ENCODE peak calls at places on chromosomes 1 and 21, in ten cellular contexts. N is RCC 7860; Q is IMR-90; E is mucosa of gallbladder; F is NCI-H1092; C is lower leg skin; U is astrocyte of the cerebellum; P is CD4-positive, alpha-beta T cell; K is stimulated activated CD8-positive, alpha-beta memory T cell treated with anti-CD3 and anti-CD28 coated beads, Interleukin-4, amount 100 ng/mL, for 24 hours; M is cardiac muscle cell. T is an unnamed sample.

GRCh38 chr1:26307363-26307781 is 936 bp upstream of the UBXN11 start:
- DNase-seq in N (no peak), Q (no peak), E (no peak), F (no peak), C (no peak), U (no peak), P (no peak), K (no peak), M (no peak), T (no peak)

GRCh38 chr1:236156512-236157208 is 14.3 kb downstream of the GPR137B start:
- DNase-seq in N (no peak), Q (no peak), E (no peak), F (no peak), C (peak; percentile 81), U (no peak), P (no peak), K (no peak), M (no peak), T (no peak)

GRCh38 chr21:45289655-45290515 is 2.2 kb upstream of the POFUT2 start:
- DNase-seq in N (no peak), Q (peak; percentile 48), E (peak; percentile 9), F (no peak), C (peak; percentile 78), U (no peak), P (no peak), K (no peak), M (no peak), T (no peak)

GRCh38 chr1:40384887-40385286 is 11.4 kb downstream of the SMAP2 start:
- DNase-seq in N (no peak), Q (no peak), E (no peak), F (no peak), C (no peak), U (no peak), P (no peak), K (no peak), M (no peak), T (no peak)

GRCh38 chr1:3803905-3804626 is 7.8 kb upstream of the LRRC47 start:
- DNase-seq in N (no peak), Q (no peak), E (no peak), F (no peak), C (no peak), U (no peak), P (no peak), K (no peak), M (peak; percentile 52), T (no peak)

GRCh38 chr1:5830771-5831599 is 161.2 kb downstream of the NPHP4 start:
- DNase-seq in N (no peak), Q (no peak), E (no peak), F (no peak), C (no peak), U (no peak), P (no peak), K (no peak), M (no peak), T (no peak)

GRCh38 chr1:9900142-9901043 is 9.7 kb downstream of the CTNNBIP1 start:
- DNase-seq in N (no peak), Q (no peak), E (peak; percentile 86), F (peak; percentile 83), C (peak; percentile 91), U (no peak), P (no peak), K (no peak), M (no peak), T (no peak)

GRCh38 chr1:234109840-234110239 is 205.4 kb downstream of the SLC35F3 start:
- DNase-seq in N (no peak), Q (no peak), E (no peak), F (no peak), C (no peak), U (no peak), P (no peak), K (no peak), M (no peak), T (no peak)

GRCh38 chr21:39269620-39270019 is 43.8 kb downstream of the BRWD1 start:
- DNase-seq in N (no peak), Q (no peak), E (no peak), F (no peak), C (no peak), U (no peak), P (no peak), K (no peak), M (no peak), T (no peak)

GRCh38 chr1:25685211-25685750 is 68.7 kb downstream of the MAN1C1 start:
- DNase-seq in N (no peak), Q (no peak), E (no peak), F (no peak), C (no peak), U (no peak), P (no peak), K (no peak), M (no peak), T (no peak)

GRCh38 chr1:9542425-9542824 is 3.2 kb downstream of the SLC25A33 start:
- DNase-seq in N (no peak), Q (peak; percentile 44), E (no peak), F (no peak), C (no peak), U (peak; percentile 48), P (no peak), K (no peak), M (peak; percentile 71), T (no peak)

T was measured in epithelial cell of proximal tubule.